ENCODE peak calls at places on chromosomes 3 and 15, in six cellular contexts. A, B, Q, W, M and R are unnamed samples.

GRCh38 chr3:20023663-20024417 is 11.8 kb upstream of the PP2D1 start:
- DNase-seq in A (no peak), B (no peak), Q (no peak), W (no peak), M (peak), R (no peak)

GRCh38 chr3:42829628-42830436 is 20.6 kb downstream of the ACKR2 start:
- DNase-seq in A (no peak), B (no peak), Q (no peak), W (no peak), M (no peak), R (no peak)

GRCh38 chr3:125386811-125387210 is 11.7 kb upstream of the ZNF148 start:
- DNase-seq in A (peak), B (no peak), Q (no peak), W (no peak), M (no peak), R (no peak)

GRCh38 chr3:14331273-14331672 is 71.1 kb upstream of the SLC6A6 start:
- DNase-seq in A (no peak), B (no peak), Q (no peak), W (no peak), M (no peak), R (no peak)

GRCh38 chr15:67783303-67783702 is 42.0 kb upstream of the SKOR1 start:
- DNase-seq in A (no peak), B (no peak), Q (peak), W (no peak), M (no peak), R (no peak)

GRCh38 chr3:132315851-132316250 is 1.4 kb upstream of the ACP3 start:
- DNase-seq in A (peak), B (no peak), Q (no peak), W (no peak), M (no peak), R (no peak)

GRCh38 chr3:135106445-135106844 is 311.4 kb downstream of the EPHB1 start:
- DNase-seq in A (peak), B (no peak), Q (no peak), W (peak), M (peak), R (no peak)

GRCh38 chr3:168006584-168006983 is 89.1 kb downstream of the GOLIM4 start:
- DNase-seq in A (no peak), B (no peak), Q (no peak), W (no peak), M (no peak), R (no peak)

GRCh38 chr3:130310109-130310508 is 35.4 kb upstream of the COL6A5 start:
- DNase-seq in A (no peak), B (no peak), Q (no peak), W (no peak), M (no peak), R (no peak)

GRCh38 chr3:23620044-23620443 is 185.7 kb upstream of the UBE2E1 start:
- DNase-seq in A (no peak), B (no peak), Q (no peak), W (no peak), M (no peak), R (no peak)

GRCh38 chr3:133595341-133595740 is 21.9 kb downstream of the CDV3 start:
- DNase-seq in A (peak), B (no peak), Q (no peak), W (no peak), M (no peak), R (no peak)